ENCODE peak calls at places on chromosomes 12 and 14, in seven cellular contexts. L is GM12892, Q is K562, T is HepG2, K is SK-N-SH, A is H1, P is GM12891. D is an unnamed sample.

GRCh38 chr12:20492251-20492728 is 124.0 kb downstream of the PDE3A start:
- DNase-seq in L (no peak), Q (no peak), T (no peak), K (no peak), A (no peak), P (no peak), D (peak; percentile 5)

GRCh38 chr12:91890742-91891141 is 254.9 kb downstream of the BTG1 start:
- DNase-seq in L (no peak), Q (no peak), T (no peak), K (no peak), A (no peak), P (no peak), D (no peak)

GRCh38 chr12:5094550-5094949 is 50.9 kb downstream of the KCNA5 start:
- DNase-seq in L (no peak), Q (no peak), T (no peak), K (no peak), A (no peak), P (no peak), D (no peak)

GRCh38 chr12:32595251-32595650 is 83.8 kb upstream of the DNM1L start:
- DNase-seq in L (no peak), Q (no peak), T (no peak), K (no peak), A (no peak), P (no peak), D (no peak)

GRCh38 chr14:60079723-60080122 is 12.0 kb upstream of the PCNX4 start:
- DNase-seq in L (no peak), Q (no peak), T (no peak), K (no peak), A (no peak), P (no peak), D (no peak)

GRCh38 chr14:90534091-90534837 is 137.4 kb downstream of the CALM1 start:
- DNase-seq in L (no peak), Q (no peak), T (no peak), K (no peak), A (no peak), P (no peak), D (no peak)

GRCh38 chr14:21428930-21429329 is 27.0 kb downstream of the CHD8 start:
- DNase-seq in L (no peak), Q (no peak), T (no peak), K (no peak), A (no peak), P (no peak), D (no peak)

GRCh38 chr14:96265387-96265786 is 9.4 kb downstream of the BDKRB1 start:
- DNase-seq in L (no peak), Q (no peak), T (no peak), K (no peak), A (no peak), P (no peak), D (no peak)

GRCh38 chr14:47549886-47550285 is 125.5 kb downstream of the MDGA2 start:
- DNase-seq in L (no peak), Q (no peak), T (no peak), K (no peak), A (no peak), P (no peak), D (no peak)

GRCh38 chr12:68899251-68899771 is 33.7 kb downstream of the CPM start:
- DNase-seq in L (no peak), Q (no peak), T (peak; percentile 46), K (no peak), A (no peak), P (no peak), D (no peak)

DNA sequence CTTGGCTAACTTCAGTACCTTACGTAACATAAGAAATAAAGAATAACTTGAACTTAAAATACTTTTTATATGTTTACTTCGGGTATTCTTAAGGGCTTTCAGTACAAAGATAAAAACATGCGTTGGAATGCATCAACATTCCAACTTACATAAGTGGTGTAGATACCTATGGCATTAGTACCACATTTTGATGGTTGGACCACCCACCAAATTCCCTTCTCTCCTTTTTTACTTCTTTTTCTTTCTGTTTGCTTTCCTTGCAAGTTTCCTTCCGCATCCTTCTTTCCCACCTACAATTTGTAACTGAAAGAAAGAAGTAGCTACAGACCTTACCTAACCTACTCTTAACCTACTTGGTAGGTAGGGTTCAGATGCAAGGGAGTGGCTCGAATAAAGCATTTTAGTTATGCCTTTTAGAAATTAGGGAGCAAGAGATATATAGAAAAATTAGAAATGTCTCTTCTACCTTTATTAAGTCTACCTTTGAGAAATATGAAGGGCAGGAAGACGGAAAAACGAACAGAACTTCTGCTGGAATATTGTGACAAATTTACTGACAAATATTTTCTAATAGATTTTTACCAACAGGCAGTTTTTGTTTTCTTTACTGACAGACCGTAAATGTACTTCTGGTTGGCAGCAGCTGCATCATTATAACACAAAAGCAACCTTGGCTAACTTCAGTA is 2.1 kb upstream of the ARHGAP5 start:
- DNase-seq in L (no peak), Q (no peak), T (peak; percentile 23), K (no peak), A (no peak), P (no peak), D (no peak)
- TF ChIP-seq TAF1 in L (no peak), Q (no peak), T (no peak), K (no peak), A (no peak), P (no peak), D (no peak)

GRCh38 chr14:72609205-72609916 is 284.5 kb downstream of the DPF3 start:
- DNase-seq in L (no peak), Q (no peak), T (no peak), K (no peak), A (peak; percentile 17), P (no peak), D (no peak)

GRCh38 chr14:72611506-72611905 is 282.4 kb downstream of the DPF3 start:
- DNase-seq in L (no peak), Q (no peak), T (no peak), K (no peak), A (peak; percentile 22), P (no peak), D (no peak)

GRCh38 chr14:72610096-72610830 is 283.6 kb downstream of the DPF3 start:
- DNase-seq in L (no peak), Q (no peak), T (no peak), K (no peak), A (peak; percentile 8), P (no peak), D (no peak)

GRCh38 chr14:72611956-72612500 is 281.9 kb downstream of the DPF3 start:
- DNase-seq in L (no peak), Q (no peak), T (no peak), K (no peak), A (peak; percentile 11), P (no peak), D (no peak)

DNA sequence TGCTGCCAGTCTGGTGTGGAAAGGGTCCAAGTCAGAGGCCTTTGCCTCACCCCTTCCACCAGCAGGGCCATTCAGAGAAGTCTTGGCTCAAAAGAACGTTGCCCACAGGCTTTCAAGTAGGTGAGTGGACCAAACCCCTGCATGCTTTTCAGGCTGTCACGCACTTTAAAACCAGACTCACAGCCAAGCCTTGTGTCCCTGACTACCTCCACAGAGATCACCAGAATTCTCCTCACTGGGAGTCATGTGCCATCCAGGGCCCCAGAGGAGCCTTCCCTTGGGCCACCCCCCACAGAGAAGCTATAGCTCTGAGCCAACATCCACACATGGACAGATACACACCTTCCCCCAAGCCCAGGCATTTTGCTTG is 283.1 kb downstream of the DPF3 start:
- DNase-seq in L (no peak), Q (no peak), T (no peak), K (no peak), A (peak; percentile 20), P (no peak), D (no peak)
- TF ChIP-seq TAF1 in L (no peak), Q (no peak), T (no peak), K (no peak), A (no peak), P (no peak), D (no peak)

GRCh38 chr14:69044296-69044695 is 65.2 kb upstream of the ACTN1 start:
- DNase-seq in L (no peak), Q (no peak), T (no peak), K (no peak), A (no peak), P (no peak), D (no peak)

GRCh38 chr14:69042309-69043006 is 63.4 kb upstream of the ACTN1 start:
- DNase-seq in L (no peak), Q (no peak), T (no peak), K (no peak), A (no peak), P (no peak), D (no peak)

GRCh38 chr14:69043598-69044267 is 64.6 kb upstream of the ACTN1 start:
- DNase-seq in L (no peak), Q (no peak), T (no peak), K (no peak), A (no peak), P (no peak), D (no peak)

GRCh38 chr14:69041783-69042182 is 62.7 kb upstream of the ACTN1 start:
- DNase-seq in L (no peak), Q (no peak), T (no peak), K (no peak), A (no peak), P (no peak), D (no peak)

GRCh38 chr14:69043007-69043444 is 63.9 kb upstream of the ACTN1 start:
- DNase-seq in L (no peak), Q (no peak), T (no peak), K (peak; percentile 53), A (no peak), P (no peak), D (no peak)
- TF ChIP-seq TAF1 in L (no peak), Q (no peak), T (no peak), K (no peak), A (no peak), P (no peak), D (no peak)

GRCh38 chr12:52007982-52008510 is 1.3 kb downstream of the TAMALIN start:
- DNase-seq in L (no peak), Q (no peak), T (no peak), K (no peak), A (no peak), P (no peak), D (no peak)

GRCh38 chr12:52005218-52005902 is 1.4 kb upstream of the TAMALIN start:
- DNase-seq in L (no peak), Q (no peak), T (no peak), K (no peak), A (no peak), P (no peak), D (no peak)

GRCh38 chr12:52006726-52007157 is at the start of gene TAMALIN:
- DNase-seq in L (no peak), Q (peak; percentile 82), T (no peak), K (peak; percentile 97), A (no peak), P (peak; percentile 63), D (no peak)

GRCh38 chr12:52007158-52007921 is 594 bp downstream of the TAMALIN start:
- DNase-seq in L (no peak), Q (no peak), T (no peak), K (no peak), A (no peak), P (peak; percentile 60), D (no peak)

DNA sequence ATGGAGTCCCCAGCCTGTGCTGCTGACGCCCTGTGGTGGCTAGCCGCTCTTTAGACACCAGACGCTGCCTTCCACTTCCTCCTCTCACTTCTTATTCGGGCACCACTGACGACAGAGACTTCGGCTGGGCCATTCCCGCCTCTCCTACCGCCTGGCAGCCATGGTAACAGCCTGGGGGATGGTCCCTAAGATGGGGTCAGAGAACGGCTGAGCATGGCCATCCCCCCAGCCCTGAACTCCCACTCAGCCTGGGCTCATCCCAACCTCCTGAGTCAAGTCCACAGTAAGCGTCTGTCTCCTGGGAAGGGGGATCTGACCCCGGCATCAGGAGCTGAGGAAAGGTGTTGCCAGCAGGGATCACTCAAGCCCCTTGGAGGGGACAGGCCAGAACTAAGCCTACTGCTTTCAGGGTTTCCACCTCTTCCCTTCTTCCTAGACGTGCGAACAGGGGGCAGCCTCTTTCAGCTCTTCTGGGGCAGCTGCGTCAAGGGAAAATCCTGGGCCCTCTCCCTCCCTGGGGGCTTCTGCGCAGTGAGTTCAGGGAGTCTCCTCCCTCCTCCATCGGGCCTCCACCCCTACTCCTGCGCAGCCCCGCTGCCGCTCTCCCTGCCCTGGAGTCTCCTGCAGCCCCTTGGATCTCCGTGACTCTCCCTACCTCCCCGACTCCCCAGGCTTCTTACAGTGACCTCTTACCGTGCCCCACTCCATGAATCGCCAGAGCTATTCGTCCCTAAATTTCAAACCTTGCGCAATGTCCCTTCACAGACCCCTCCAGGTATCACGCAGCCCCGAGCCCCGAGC is 643 bp upstream of the TAMALIN start:
- DNase-seq in L (peak; percentile 61), Q (no peak), T (no peak), K (no peak), A (no peak), P (peak; percentile 75), D (peak; percentile 32)
- TF ChIP-seq TAF1 in L (no peak), Q (no peak), T (no peak), K (no peak), A (no peak), P (no peak), D (no peak)